ENCODE peak calls at places on chromosome 18, in four cellular contexts. One of them, this sample, is unnamed.

GRCh38 chr18:22005191-22005824 is 164.1 kb upstream of the GATA6 start:
- DNase-seq in neural progenitor cell: no peak
- DNase-seq in prostate gland: no peak
- DNase-seq in H9: no peak
- DNase-seq in this sample: no peak

GRCh38 chr18:31992836-31993575 is 25.6 kb upstream of the RNF125 start:
- DNase-seq in prostate gland: no peak
- DNase-seq in H9: peak; percentile 59
- DNase-seq in neural progenitor cell: peak; percentile 18
- DNase-seq in this sample: no peak

GRCh38 chr18:63238711-63239110 is 80.9 kb downstream of the BCL2 start:
- DNase-seq in H9: peak; percentile 40
- DNase-seq in neural progenitor cell: peak; percentile 48
- DNase-seq in prostate gland: no peak
- DNase-seq in this sample: no peak

GRCh38 chr18:31274915-31275314 is 43.0 kb upstream of the DSG1 start:
- DNase-seq in H9: no peak
- DNase-seq in neural progenitor cell: no peak
- DNase-seq in prostate gland: peak; percentile 55
- DNase-seq in this sample: peak; percentile 66

GRCh38 chr18:9619545-9619944 is 5.2 kb upstream of the PPP4R1 start:
- DNase-seq in neural progenitor cell: no peak
- DNase-seq in H9: no peak
- DNase-seq in prostate gland: no peak
- DNase-seq in this sample: no peak

GRCh38 chr18:57980573-57981348 is 63.3 kb upstream of the NEDD4L start:
- DNase-seq in neural progenitor cell: no peak
- DNase-seq in H9: no peak
- DNase-seq in prostate gland: no peak
- DNase-seq in this sample: no peak

GRCh38 chr18:68316636-68317035 is 398.3 kb downstream of the TMX3 start:
- DNase-seq in H9: no peak
- DNase-seq in neural progenitor cell: no peak
- DNase-seq in prostate gland: no peak
- DNase-seq in this sample: no peak

GRCh38 chr18:44458777-44459176 is 221.9 kb upstream of the SETBP1 start:
- DNase-seq in prostate gland: no peak
- DNase-seq in H9: no peak
- DNase-seq in neural progenitor cell: no peak
- DNase-seq in this sample: no peak

GRCh38 chr18:76989647-76990190 is 142.9 kb downstream of the MBP start:
- DNase-seq in H9: no peak
- DNase-seq in neural progenitor cell: no peak
- DNase-seq in prostate gland: no peak
- DNase-seq in this sample: no peak

GRCh38 chr18:76985951-76986236 is 146.7 kb downstream of the MBP start:
- DNase-seq in H9: no peak
- DNase-seq in prostate gland: no peak
- DNase-seq in neural progenitor cell: no peak
- DNase-seq in this sample: no peak

GRCh38 chr18:76988827-76989646 is 143.5 kb downstream of the MBP start:
- DNase-seq in neural progenitor cell: no peak
- DNase-seq in prostate gland: no peak
- DNase-seq in H9: no peak
- DNase-seq in this sample: no peak

GRCh38 chr18:76986391-76986790 is 146.2 kb downstream of the MBP start:
- DNase-seq in prostate gland: no peak
- DNase-seq in H9: no peak
- DNase-seq in neural progenitor cell: no peak
- DNase-seq in this sample: no peak

GRCh38 chr18:76988015-76988826 is 144.4 kb downstream of the MBP start:
- DNase-seq in H9: no peak
- DNase-seq in prostate gland: no peak
- DNase-seq in neural progenitor cell: no peak
- DNase-seq in this sample: no peak
- H3K27ac ChIP-seq in H9: no peak overlapping the region
- H3K27ac ChIP-seq in prostate gland: no peak overlapping the region
- H3K27ac ChIP-seq in neural progenitor cell: no peak overlapping the region
- H3K27ac ChIP-seq in this sample: no peak overlapping the region

GRCh38 chr18:71130351-71130750 is 841.5 kb downstream of the SOCS6 start:
- DNase-seq in prostate gland: no peak
- DNase-seq in neural progenitor cell: no peak
- DNase-seq in H9: no peak
- DNase-seq in this sample: no peak
- TF ChIP-seq CTCF in prostate gland: no peak
- TF ChIP-seq CTCF in neural progenitor cell: no peak
- TF ChIP-seq CTCF in H9: no peak
- TF ChIP-seq CTCF in this sample: no peak

DNA sequence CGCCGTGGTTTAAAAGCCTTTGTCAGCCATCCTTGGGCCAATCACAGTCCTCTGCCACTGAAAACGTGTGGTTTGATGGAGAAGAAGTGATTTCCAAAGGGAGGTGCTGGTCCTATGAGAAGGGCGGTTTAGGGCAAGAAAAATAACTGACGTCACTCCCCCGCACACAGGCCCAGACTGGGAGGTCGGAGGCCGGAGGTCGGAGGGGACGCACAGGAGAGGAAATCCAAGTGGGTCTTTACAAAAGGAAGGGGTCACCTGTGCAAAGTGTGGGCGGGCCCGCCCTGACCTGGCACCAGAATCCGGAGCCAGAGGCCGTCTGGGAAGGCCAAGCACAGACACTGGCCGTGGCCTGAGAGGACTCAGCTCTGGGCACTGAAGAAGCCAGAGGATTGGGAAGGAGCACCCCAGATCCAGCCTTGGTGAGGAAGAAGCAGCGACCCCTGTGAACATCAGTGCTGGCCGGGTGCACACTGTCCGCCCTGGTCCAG is 18.0 kb upstream of the KCNG2 start:
- DNase-seq in neural progenitor cell: no peak
- DNase-seq in prostate gland: no peak
- DNase-seq in H9: no peak
- DNase-seq in this sample: peak; percentile 38
- H3K27ac ChIP-seq in neural progenitor cell: no peak overlapping the region
- H3K27ac ChIP-seq in prostate gland: no peak overlapping the region
- H3K27ac ChIP-seq in H9: no peak overlapping the region
- H3K27ac ChIP-seq in this sample: no peak overlapping the region

DNA sequence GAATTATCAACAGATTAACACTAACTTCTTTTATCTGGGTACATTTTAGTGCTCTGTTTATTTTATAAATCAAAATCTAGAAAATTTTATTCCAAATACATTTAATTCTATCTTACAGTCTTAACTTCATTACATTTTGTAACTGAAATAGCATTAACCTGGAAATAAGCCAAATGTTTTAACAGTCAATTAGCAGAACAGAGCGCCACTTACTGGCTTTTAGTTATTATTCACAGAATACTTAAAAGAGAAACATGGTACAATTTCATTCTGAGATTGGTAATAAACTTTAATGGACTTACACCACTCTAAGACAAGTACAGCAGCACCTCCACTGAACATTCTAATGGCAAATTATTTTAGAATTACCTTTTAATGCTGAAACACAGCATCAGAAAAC is 38.6 kb downstream of the SS18 start:
- DNase-seq in H9: no peak
- DNase-seq in prostate gland: no peak
- DNase-seq in neural progenitor cell: no peak
- DNase-seq in this sample: no peak
- TF ChIP-seq CTCF in H9: no peak
- TF ChIP-seq CTCF in prostate gland: no peak
- TF ChIP-seq CTCF in neural progenitor cell: no peak
- TF ChIP-seq CTCF in this sample: no peak

DNA sequence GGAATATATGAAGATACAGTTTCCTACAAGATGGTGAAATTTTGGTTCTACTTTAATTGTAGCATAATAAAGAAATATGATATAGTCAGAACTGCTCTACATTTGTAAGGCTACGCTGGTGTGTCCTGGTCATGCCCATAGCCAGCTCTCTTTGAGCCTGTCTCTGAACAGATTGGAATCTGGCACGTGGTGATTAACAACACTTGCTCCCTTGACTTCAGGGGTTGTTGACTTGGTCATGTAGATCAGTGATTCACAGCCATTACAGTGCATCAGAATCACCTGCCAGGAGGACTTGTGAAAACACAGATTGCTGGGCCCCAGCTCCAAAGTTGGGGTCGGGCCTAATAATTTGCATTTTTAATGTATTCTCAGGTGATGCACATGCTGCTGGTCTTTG is 80.4 kb downstream of the PTPRM start:
- DNase-seq in H9: no peak
- DNase-seq in neural progenitor cell: no peak
- DNase-seq in prostate gland: no peak
- DNase-seq in this sample: no peak
- H3K27ac ChIP-seq in H9: no peak overlapping the region
- H3K27ac ChIP-seq in neural progenitor cell: no peak overlapping the region
- H3K27ac ChIP-seq in prostate gland: no peak overlapping the region
- H3K27ac ChIP-seq in this sample: no peak overlapping the region

DNA sequence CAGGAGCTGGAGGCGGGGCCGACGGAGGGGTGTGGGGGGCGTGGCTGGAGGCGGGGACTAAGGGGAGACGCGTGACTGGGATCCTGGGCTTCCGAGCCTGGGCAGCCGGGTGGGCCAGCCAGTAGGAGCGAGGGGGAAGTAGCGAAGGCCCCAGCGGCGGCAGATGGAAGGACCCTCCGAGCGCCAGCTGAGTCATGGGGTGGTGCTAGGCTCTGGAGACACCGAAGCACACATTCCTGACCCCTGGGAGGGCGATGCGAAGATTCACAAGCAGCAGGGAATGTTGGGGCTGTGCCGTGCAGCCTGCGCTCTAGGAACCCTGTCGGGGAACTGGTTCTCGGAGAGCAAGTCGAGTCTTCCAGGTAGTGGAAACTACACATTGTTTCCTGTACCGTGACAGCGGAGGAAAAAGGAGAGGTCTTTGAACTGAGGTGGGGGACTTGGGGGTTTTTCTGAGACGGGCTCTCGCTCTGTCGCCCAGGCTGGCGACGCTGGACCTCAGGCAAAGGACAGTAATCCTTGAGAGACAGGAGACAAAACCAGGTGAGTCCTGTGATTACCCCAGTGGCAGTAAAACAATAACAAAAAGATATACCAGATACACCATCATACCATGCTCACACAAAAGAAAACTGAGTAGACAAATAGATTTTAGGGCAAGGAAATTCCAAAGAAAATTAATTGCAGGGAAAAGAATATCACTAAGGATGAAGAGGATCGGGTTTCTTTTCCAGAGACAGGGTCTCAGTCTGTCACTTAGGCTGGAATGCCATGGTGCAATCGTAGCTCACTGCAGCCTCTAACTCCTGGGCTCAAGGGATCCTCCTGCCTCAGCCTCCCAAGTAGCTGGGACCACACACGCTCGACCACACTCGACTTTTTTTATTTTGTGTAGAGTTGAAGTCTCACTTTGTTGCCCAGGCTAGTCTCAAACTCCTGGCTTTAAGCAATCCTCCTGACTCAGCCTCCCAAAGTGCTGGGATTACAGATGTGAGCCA is 828 bp upstream of the AFG3L2 start:
- DNase-seq in prostate gland: no peak
- DNase-seq in H9: no peak
- DNase-seq in neural progenitor cell: peak; percentile 41
- DNase-seq in this sample: no peak
- TF ChIP-seq CTCF in prostate gland: peak; percentile 38
- TF ChIP-seq CTCF in H9: peak; percentile 38
- TF ChIP-seq CTCF in neural progenitor cell: peak; percentile 26
- TF ChIP-seq CTCF in this sample: peak; percentile 33